ENCODE peak calls at places on chromosome 9, in four cellular contexts. H, Y, K and P are unnamed samples.

GRCh38 chr9:126612813-126613641 is 701 bp upstream of the LMX1B start:
- DNase-seq in H (no peak), Y (peak; percentile 72), K (no peak), P (no peak)

GRCh38 chr9:15306068-15306756 is 804 bp downstream of the TTC39B start:
- DNase-seq in H (peak; percentile 88), Y (peak; percentile 51), K (peak; percentile 56), P (peak; percentile 89)

GRCh38 chr9:93671030-93671358 is 94.6 kb downstream of the PHF2 start:
- DNase-seq in H (no peak), Y (no peak), K (no peak), P (no peak)

GRCh38 chr9:125878241-125878640 is 131.1 kb downstream of the PBX3 start:
- DNase-seq in H (no peak), Y (no peak), K (no peak), P (no peak)

GRCh38 chr9:95132406-95133350 is 184.8 kb downstream of the FANCC start:
- DNase-seq in H (no peak), Y (no peak), K (no peak), P (no peak)

GRCh38 chr9:87672586-87672985 is 53.3 kb upstream of the CTSL start:
- DNase-seq in H (no peak), Y (no peak), K (no peak), P (no peak)

GRCh38 chr9:126671381-126671831 is 57.7 kb downstream of the LMX1B start:
- DNase-seq in H (no peak), Y (peak; percentile 83), K (no peak), P (no peak)

GRCh38 chr9:117987945-117988344 is 283.7 kb downstream of the TLR4 start:
- DNase-seq in H (no peak), Y (no peak), K (no peak), P (no peak)

GRCh38 chr9:97313243-97313642 is 5.8 kb downstream of the CCDC180 start:
- DNase-seq in H (no peak), Y (no peak), K (no peak), P (no peak)

GRCh38 chr9:14452539-14452938 is 138.6 kb upstream of the NFIB start:
- DNase-seq in H (no peak), Y (no peak), K (no peak), P (peak; percentile 60)

GRCh38 chr9:89007041-89007440 is 15.8 kb downstream of the S1PR3 start:
- DNase-seq in H (no peak), Y (no peak), K (no peak), P (no peak)

GRCh38 chr9:120532475-120532874 is 47.5 kb downstream of the CDK5RAP2 start:
- DNase-seq in H (peak; percentile 60), Y (no peak), K (no peak), P (peak; percentile 91)

GRCh38 chr9:126228779-126229444 is 97.7 kb upstream of the MVB12B start:
- DNase-seq in H (peak; percentile 78), Y (peak; percentile 89), K (peak; percentile 57), P (peak; percentile 74)

GRCh38 chr9:113567361-113568080 is 104.0 kb downstream of the RGS3 start:
- DNase-seq in H (no peak), Y (no peak), K (no peak), P (no peak)

GRCh38 chr9:20611751-20612287 is 10.5 kb downstream of the MLLT3 start:
- DNase-seq in H (no peak), Y (peak; percentile 14), K (peak; percentile 84), P (peak; percentile 77)

GRCh38 chr9:73154271-73154670 is 2.6 kb downstream of the ANXA1 start:
- DNase-seq in H (no peak), Y (no peak), K (no peak), P (no peak)

GRCh38 chr9:100601216-100601615 is 23.3 kb downstream of the CAVIN4 start:
- DNase-seq in H (no peak), Y (peak; percentile 74), K (peak; percentile 55), P (peak; percentile 71)

GRCh38 chr9:78262655-78263054 is 26.8 kb downstream of the CEP78 start:
- DNase-seq in H (no peak), Y (no peak), K (no peak), P (no peak)

GRCh38 chr9:72315510-72316287 is 49.3 kb downstream of the ZFAND5 start:
- DNase-seq in H (peak; percentile 57), Y (peak; percentile 82), K (peak; percentile 16), P (peak; percentile 64)

GRCh38 chr9:130768265-130768664 is 66.8 kb upstream of the ABL1 start:
- DNase-seq in H (no peak), Y (no peak), K (peak; percentile 49), P (no peak)

GRCh38 chr9:126307306-126308061 is 19.1 kb upstream of the MVB12B start:
- DNase-seq in H (no peak), Y (no peak), K (no peak), P (no peak)

GRCh38 chr9:90071257-90071656 is 466.4 kb downstream of the GADD45G start:
- DNase-seq in H (peak; percentile 63), Y (no peak), K (no peak), P (no peak)

GRCh38 chr9:123401879-123402513 is 46.0 kb downstream of the CRB2 start:
- DNase-seq in H (no peak), Y (peak; percentile 73), K (peak; percentile 57), P (peak; percentile 41)

GRCh38 chr9:131122158-131122557 is 3.2 kb upstream of the NUP214 start:
- DNase-seq in H (no peak), Y (no peak), K (no peak), P (no peak)

DNA sequence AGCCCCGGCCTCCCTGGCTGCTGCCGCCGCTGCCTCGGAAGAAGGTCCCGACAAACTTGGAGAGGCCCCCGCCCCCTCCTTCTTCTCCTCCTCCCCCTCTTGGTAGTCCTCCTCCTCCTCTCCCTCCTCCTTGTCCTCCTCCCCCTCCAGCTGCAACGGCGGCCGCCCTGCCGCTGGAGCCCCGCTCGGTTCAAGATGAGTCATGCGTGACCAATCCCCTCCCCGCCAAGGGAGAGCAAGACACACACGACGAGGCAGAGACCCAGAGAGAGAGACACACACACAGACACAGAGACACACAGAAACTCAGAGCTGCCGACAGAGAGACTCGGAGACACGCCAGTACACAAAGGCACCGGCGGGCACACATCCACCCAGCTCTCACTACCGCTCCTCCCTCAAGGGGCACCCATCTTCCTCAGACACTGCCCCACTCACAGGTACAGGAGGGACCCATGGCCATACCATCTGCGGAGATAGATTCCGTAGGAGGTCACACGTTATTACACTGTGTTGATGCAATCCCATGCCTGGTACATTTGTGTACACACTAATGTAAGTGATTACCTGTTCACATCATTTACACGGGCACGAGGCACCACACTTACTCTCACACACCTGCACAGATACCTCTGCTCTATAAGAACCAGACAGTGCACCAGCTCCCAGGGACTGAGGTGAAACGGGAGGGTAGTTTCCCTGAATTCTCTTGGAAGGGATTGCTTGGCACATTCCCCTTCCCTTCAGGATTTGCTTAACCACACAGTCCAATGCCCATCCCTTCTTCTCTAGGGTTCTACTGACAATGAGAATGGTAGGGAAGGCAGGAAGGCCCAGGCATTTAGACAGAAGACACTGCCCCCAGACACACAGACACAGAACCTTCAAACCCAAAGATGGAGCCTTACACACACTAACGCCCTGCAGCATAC is at the start of gene LHX6:
- DNase-seq in H (no peak), Y (peak; percentile 61), K (peak; percentile 47), P (peak; percentile 33)
- H3K4me3 ChIP-seq in H (peak within 1 kb of the TSS; percentile 50), Y (peak within 1 kb of the TSS; percentile 54), K (no peak within 1 kb of the TSS), P (peak within 1 kb of the TSS; percentile 15)

DNA sequence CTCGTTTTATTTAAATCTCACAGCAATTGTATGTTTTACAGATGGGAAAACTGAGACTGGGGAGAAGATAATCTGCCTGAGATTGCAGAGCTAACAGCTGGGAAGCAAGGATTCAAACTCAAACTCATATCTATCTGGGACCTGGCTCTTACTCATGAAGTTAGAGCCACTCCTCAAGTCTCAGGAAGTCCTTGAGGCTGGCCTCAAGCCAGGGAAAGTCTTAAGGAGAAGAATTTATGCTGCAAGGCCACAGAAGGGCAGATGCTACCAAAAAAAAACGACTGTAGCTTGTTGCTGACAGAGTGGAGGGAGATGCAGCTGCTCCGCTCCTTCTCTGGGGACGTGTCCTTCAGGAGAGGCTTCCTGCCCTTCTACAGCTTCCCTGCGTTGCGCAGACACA is 39.7 kb downstream of the BARHL1 start:
- DNase-seq in H (peak; percentile 68), Y (no peak), K (peak; percentile 58), P (peak; percentile 24)
- TF ChIP-seq CTCF in H (no peak), Y (no peak), K (no peak), P (no peak)

DNA sequence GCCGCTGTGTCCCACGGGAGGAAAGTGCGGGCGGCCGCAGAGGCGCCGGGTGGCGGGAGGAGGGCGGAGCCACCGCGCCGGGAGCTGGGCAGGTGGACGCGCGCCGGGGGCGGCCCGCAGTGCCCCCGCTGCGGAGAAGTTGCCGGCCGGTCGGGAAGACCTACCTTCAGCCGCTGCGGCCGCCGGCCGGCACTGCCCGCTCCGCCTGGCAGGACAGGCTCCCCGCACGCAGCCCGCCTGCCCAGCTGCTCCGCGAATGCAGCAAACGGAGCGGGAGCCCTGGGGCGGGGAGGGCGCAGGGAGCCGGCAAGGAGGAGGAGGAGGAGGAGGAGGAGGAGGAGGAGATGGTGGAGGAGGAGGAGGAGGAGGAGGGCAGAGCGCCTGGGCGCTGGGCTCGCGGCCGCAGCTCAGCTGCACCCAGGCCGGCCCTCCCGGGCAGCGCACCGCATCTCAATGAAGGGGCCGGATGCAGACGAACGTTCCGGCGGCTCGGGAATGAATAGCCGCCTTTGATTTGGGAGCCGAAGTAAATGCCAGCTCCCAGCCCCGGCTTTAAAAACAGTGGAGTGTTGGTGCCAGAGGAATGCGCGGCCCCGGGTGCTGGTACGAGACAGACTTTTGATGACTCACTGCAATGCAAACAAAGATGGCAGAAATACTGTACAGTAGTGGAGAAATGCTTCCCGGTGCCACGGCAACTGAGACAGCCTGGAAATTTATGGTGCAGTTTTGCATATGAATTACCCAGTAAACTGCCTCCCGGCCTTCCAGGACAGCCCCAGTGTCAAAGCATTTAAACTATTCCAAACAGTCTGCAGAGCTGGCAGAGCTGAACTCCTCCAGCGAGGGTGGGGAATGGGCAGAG is 43.3 kb downstream of the NACC2 start:
- DNase-seq in H (peak; percentile 76), Y (peak; percentile 76), K (peak; percentile 94), P (peak; percentile 97)
- H3K4me3 ChIP-seq in H (peak overlapping the region; percentile 57), Y (peak overlapping the region; percentile 90), K (peak overlapping the region; percentile 44), P (peak overlapping the region; percentile 39)

DNA sequence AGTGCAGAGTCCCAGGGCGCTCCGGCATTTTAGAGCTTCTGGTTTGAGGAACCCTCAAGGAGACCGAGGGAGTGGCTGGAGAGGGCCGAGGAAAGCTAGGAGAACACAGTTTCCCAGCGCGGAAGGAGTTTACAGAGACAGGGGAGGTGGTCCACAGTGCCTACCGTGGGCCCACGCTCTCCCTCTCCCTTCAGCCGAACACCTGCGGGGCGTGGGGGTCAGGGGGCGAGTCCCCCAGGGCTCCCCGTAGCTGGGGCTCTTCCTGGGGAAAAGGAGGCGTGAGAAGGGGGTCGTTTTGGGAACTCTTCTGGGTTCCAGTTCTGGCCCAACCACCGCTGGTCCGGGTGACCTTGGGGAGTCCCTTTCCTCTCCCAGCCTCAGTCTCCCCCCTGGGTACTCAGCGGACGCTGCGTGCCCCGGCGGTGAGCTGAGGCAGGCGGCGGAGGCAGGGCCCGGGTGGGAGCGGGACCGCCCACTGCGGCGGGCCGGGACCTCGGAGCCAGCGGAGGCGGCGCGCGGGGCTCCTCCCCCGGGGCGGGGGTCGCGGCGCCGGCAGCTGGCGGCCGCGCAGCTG is 368 bp upstream of the FRMPD1 start:
- DNase-seq in H (no peak), Y (peak; percentile 5), K (no peak), P (no peak)
- TF ChIP-seq CTCF in H (no peak), Y (no peak), K (no peak), P (no peak)

GRCh38 chr9:76692448-76693129 is 71.6 kb upstream of the PCA3 start:
- DNase-seq in H (no peak), Y (no peak), K (no peak), P (no peak)
- H3K4me3 ChIP-seq in H (peak overlapping the region; percentile 33), Y (no peak overlapping the region), K (no peak overlapping the region), P (no peak overlapping the region)

GRCh38 chr9:84670106-84670800 is 724 bp downstream of the NTRK2 start:
- DNase-seq in H (no peak), Y (peak; percentile 80), K (no peak), P (peak; percentile 8)
- TF ChIP-seq CTCF in H (no peak), Y (no peak), K (peak; percentile 16), P (no peak)